ENCODE peak calls at places on chromosome 9, in ten cellular contexts. J is mesothelial cell of epicardium, U is neural progenitor cell, A is HFF-Myc, M is mucosa of descending colon, V is GM10248, O is suprapubic skin, P is A549, C is endothelial cell, X is heart left ventricle. T is an unnamed sample.

GRCh38 chr9:26145938-26146337 is 467.7 kb upstream of the TUSC1 start:
- DNase-seq in X (no peak), O (no peak), U (no peak), A (no peak), M (no peak), J (no peak), C (no peak), V (no peak), P (no peak), T (no peak)

GRCh38 chr9:89666950-89667349 is 62.1 kb downstream of the GADD45G start:
- DNase-seq in C (no peak), P (no peak), U (no peak), A (no peak), X (peak), V (no peak), O (no peak), M (no peak), J (no peak), T (no peak)

GRCh38 chr9:5481744-5482027 is 28.6 kb upstream of the PDCD1LG2 start:
- DNase-seq in M (no peak), O (no peak), V (no peak), J (no peak), X (no peak), P (no peak), A (no peak), C (no peak), U (no peak), T (no peak)

GRCh38 chr9:131693163-131693562 is 46.7 kb downstream of the RAPGEF1 start:
- DNase-seq in P (no peak), O (no peak), A (no peak), U (no peak), C (no peak), V (no peak), M (no peak), J (no peak), X (no peak), T (no peak)

GRCh38 chr9:107653263-107653821 is 163.8 kb upstream of the KLF4 start:
- DNase-seq in X (peak), V (no peak), J (no peak), O (peak), C (no peak), M (no peak), P (no peak), U (no peak), A (no peak), T (no peak)

GRCh38 chr9:106772523-106773290 is 90.3 kb upstream of the ZNF462 start:
- DNase-seq in C (no peak), P (no peak), U (no peak), V (no peak), O (no peak), X (no peak), A (no peak), J (no peak), M (no peak), T (no peak)

GRCh38 chr9:107706706-107707105 is 217.1 kb upstream of the KLF4 start:
- DNase-seq in C (no peak), A (no peak), X (no peak), P (no peak), V (no peak), J (no peak), M (no peak), U (no peak), O (no peak), T (no peak)

GRCh38 chr9:100379862-100380261 is 27.1 kb upstream of the TEX10 start:
- DNase-seq in M (no peak), P (peak), C (no peak), U (no peak), O (no peak), A (peak), V (no peak), X (no peak), J (no peak), T (no peak)

GRCh38 chr9:35891649-35892048 is 14.4 kb upstream of the HRCT1 start:
- DNase-seq in O (no peak), X (no peak), U (no peak), P (no peak), A (no peak), V (no peak), J (no peak), M (no peak), C (no peak), T (no peak)

GRCh38 chr9:101705135-101705661 is 33.2 kb downstream of the GRIN3A start:
- DNase-seq in O (no peak), J (peak), P (peak), U (peak), V (no peak), C (peak), X (peak), A (no peak), M (peak), T (peak)
- TF ChIP-seq CTCF in O (no peak), J (no peak), P (no peak), U (peak), V (no peak), C (no peak), X (peak), A (peak), M (no peak), T (peak)

GRCh38 chr9:134392900-134393299 is 66.6 kb downstream of the RXRA start:
- DNase-seq in V (no peak), A (no peak), C (no peak), U (no peak), P (no peak), O (no peak), X (no peak), J (no peak), M (no peak), T (no peak)
- TF ChIP-seq CTCF in V (no peak), A (no peak), C (no peak), U (no peak), P (no peak), O (no peak), X (no peak), J (no peak), M (no peak), T (no peak)

GRCh38 chr9:83204047-83204446 is 141.1 kb upstream of the RASEF start:
- DNase-seq in J (no peak), P (no peak), A (no peak), M (no peak), C (no peak), U (no peak), O (no peak), X (no peak), V (no peak), T (no peak)
- TF ChIP-seq CTCF in J (no peak), P (peak), A (no peak), M (no peak), C (no peak), U (peak), O (no peak), X (peak), V (no peak), T (no peak)

DNA sequence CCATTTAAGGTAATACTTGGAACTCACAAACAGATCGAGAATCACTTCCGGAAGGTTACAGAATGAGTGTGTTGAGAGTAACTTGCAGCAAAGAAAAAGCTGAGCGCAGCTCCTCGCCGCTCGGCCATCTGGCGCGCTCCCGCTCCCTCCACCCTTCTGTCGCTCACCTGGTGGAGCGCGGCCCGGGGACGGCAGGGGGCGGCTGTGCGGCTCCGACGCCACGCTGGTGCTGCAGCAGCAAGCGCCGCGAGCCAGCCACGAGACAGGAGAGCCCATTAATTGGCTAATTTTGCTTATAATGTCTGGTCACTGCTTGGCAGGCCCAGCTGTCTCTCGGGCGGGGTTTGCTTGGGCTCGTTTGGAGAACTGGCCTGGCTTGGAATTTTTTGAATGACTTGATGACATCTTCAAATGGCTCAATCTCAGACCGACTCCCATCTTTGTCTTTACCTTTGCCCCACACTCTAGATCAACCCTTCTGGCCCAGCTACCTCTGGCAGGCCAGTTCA is 601.8 kb downstream of the CCDC171 start:
- DNase-seq in M (peak), P (peak), U (peak), C (peak), V (peak), J (peak), O (no peak), A (no peak), X (peak), T (peak)
- TF ChIP-seq CTCF in M (no peak), P (no peak), U (peak), C (no peak), V (no peak), J (peak), O (no peak), A (no peak), X (peak), T (peak)

GRCh38 chr9:117714282-117714681 is 10.1 kb downstream of the TLR4 start:
- DNase-seq in X (no peak), A (no peak), J (no peak), O (no peak), C (no peak), M (no peak), V (no peak), U (no peak), P (no peak), T (no peak)
- TF ChIP-seq CTCF in X (no peak), A (no peak), J (no peak), O (no peak), C (no peak), M (no peak), V (no peak), U (peak), P (no peak), T (no peak)

DNA sequence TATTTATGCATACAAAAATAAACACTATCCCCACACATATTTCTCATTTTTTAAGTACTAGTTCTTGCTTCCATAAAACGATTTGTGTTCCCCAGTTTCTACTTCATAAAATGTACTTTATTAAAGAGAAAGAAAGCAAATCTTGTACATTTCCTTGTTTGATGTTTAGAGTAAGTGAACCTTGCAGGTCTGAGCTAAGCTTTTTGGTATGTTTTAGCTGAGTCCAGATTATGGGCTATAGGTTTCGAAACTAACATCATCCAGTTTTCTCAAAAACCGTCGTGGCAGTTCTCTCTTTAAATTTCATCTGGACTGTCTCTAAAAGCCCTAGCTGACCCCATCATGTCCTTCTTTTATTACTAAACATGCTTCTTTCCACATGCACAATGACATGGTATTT is 165.2 kb upstream of the MPDZ start:
- DNase-seq in O (no peak), A (no peak), X (no peak), M (no peak), U (no peak), P (no peak), V (no peak), C (no peak), J (no peak), T (no peak)
- TF ChIP-seq CTCF in O (no peak), A (no peak), X (no peak), M (no peak), U (no peak), P (no peak), V (no peak), C (no peak), J (no peak), T (no peak)

DNA sequence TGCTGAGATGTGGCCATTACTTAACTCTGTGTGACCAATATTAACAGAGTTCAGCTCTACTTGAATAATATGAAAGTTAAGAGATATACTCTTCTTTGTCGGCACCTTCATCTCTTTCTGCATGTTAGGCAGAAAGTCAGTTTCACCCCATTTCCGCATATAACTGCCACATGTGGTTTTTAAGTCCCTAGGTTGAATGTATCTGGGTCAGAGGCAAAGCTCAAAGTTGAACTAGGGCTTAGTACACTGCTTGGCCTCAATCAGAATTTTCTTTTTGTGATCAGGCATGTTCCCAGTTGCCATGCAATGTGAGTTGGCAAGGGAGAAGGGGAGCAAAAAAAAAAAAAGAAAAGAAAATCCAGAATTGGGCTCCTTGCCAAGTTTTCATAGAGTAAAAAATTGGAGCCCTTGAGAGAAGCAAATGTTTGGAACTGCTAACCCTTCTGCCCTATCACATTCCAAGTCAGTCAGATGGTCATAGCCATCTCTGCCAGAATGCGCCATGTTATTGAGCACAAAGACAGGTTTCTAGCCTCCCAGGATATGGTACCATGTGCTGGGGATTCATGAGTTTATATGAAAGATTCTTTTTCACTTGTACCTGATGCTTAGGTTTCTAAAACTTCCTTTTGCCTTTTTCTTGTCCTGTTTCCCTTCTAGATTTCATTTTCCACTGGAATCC is 251.1 kb upstream of the RORB start:
- DNase-seq in P (no peak), V (no peak), C (no peak), U (no peak), M (no peak), X (no peak), J (no peak), A (no peak), O (no peak), T (no peak)
- TF ChIP-seq CTCF in P (no peak), V (no peak), C (no peak), U (no peak), M (no peak), X (no peak), J (no peak), A (no peak), O (no peak), T (no peak)

DNA sequence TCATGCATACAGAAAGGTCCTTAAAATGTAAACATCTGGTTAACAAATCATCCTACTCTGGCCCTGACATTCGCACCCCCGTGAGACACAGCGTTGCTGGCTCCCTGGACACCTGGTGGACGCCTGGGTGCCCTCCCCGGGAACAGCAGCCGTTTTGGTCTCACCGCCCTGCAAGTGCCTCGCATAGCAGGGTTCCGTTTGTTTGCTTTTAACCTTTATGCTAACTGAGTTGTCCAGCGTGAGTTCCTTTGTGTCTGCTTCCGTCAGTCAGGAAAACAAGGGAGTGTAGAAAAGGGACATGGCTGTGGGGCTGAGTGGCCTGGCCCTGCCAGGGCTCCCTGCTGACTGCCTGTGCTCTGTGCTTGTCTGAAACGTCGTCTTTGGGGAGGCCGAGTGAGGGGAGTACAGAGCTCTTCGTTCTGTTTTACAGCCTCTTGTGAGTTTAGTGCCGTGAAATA is 91.8 kb upstream of the CACNA1B start:
- DNase-seq in J (no peak), A (no peak), O (no peak), U (peak), V (no peak), P (no peak), C (no peak), X (no peak), M (no peak), T (no peak)
- TF ChIP-seq CTCF in J (no peak), A (no peak), O (no peak), U (peak), V (no peak), P (no peak), C (no peak), X (no peak), M (no peak), T (no peak)

DNA sequence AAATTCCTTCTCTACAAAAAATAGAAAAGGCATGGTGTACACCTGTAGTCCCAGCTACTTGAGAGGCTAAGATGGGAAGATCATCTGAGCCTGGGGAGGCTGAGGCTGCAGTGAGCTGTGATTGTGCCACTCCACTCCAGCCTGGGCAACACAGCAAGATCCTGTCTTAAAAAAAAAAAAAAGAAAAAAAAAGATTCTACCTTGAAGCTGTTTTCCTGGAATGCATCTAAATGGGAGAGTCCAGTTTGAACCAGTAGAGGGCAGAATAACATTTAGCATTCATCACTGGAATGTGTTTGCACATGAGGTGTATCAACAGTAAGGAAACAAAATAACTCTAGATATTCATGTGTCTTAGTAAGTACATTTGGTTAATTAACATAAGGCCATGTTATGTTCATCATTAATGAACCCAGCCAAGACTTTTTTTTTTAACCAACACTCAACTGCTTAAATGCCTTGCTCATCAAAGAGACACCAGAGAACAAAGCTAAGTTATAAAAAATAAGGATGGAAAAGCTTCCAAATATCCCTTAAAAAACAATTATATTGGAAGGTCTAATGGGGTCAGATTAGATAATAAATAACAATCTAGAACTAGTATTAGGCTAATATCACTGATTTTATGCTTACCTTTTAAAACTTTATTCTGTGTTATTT is 16.1 kb downstream of the IFNE start:
- DNase-seq in U (peak), O (no peak), J (no peak), P (peak), V (peak), M (no peak), A (peak), X (no peak), C (peak), T (no peak)
- TF ChIP-seq CTCF in U (peak), O (peak), J (peak), P (peak), V (peak), M (peak), A (peak), X (peak), C (peak), T (peak)